ENCODE peak calls at places on chromosome 21, in five cellular contexts. E is stimulated activated CD4-positive, alpha-beta T cell treated with anti-CD3 and anti-CD28 coated beads, Interleukin-4, amount 100 ng/mL, for 4 hours; Z is HTR-8/SVneo; D is mesothelial cell of epicardium; L is ecto neural progenitor cell. H is an unnamed sample.
A peak's percentile ranks its signal among the peaks of the same experiment; 100 is the strongest.

GRCh38 chr21:41411449-41412089 is 14.5 kb upstream of the MX1 start:
- DNase-seq in E (no peak), Z (no peak), D (no peak), L (no peak), H (no peak)

GRCh38 chr21:46065215-46065992 is 32.5 kb upstream of the COL6A2 start:
- DNase-seq in E (no peak), Z (no peak), D (no peak), L (no peak), H (peak; percentile 31)

GRCh38 chr21:29243188-29243587 is 55.5 kb upstream of the BACH1 start:
- DNase-seq in E (no peak), Z (no peak), D (no peak), L (no peak), H (no peak)

GRCh38 chr21:42570841-42571387 is 57.3 kb downstream of the SLC37A1 start:
- DNase-seq in E (no peak), Z (no peak), D (no peak), L (peak; percentile 72), H (no peak)

GRCh38 chr21:31184462-31184861 is 146.2 kb upstream of the KRTAP19-8 start:
- DNase-seq in E (peak; percentile 82), Z (no peak), D (no peak), L (no peak), H (no peak)

GRCh38 chr21:37765501-37765900 is 150.8 kb downstream of the KCNJ6 start:
- DNase-seq in E (no peak), Z (no peak), D (no peak), L (no peak), H (no peak)

GRCh38 chr21:37532868-37533780 is 166.6 kb downstream of the DYRK1A start:
- DNase-seq in E (no peak), Z (peak; percentile 57), D (no peak), L (no peak), H (no peak)

GRCh38 chr21:37166733-37167132 is 93.7 kb downstream of the TTC3 start:
- DNase-seq in E (no peak), Z (peak; percentile 17), D (no peak), L (no peak), H (no peak)

GRCh38 chr21:26169611-26170470 is 729 bp downstream of the APP start:
- DNase-seq in E (peak; percentile 44), Z (peak; percentile 33), D (peak; percentile 64), L (peak; percentile 75), H (peak; percentile 37)

GRCh38 chr21:33644383-33645074 is 2.2 kb downstream of the ITSN1 start:
- DNase-seq in E (no peak), Z (no peak), D (no peak), L (no peak), H (no peak)

GRCh38 chr21:30257773-30258172 is 25.0 kb downstream of the KRTAP24-1 start:
- DNase-seq in E (no peak), Z (peak; percentile 3), D (no peak), L (no peak), H (peak; percentile 43)

GRCh38 chr21:46126321-46127238 is 28.7 kb downstream of the COL6A2 start:
- DNase-seq in E (peak; percentile 1), Z (no peak), D (peak; percentile 36), L (peak; percentile 40), H (no peak)

GRCh38 chr21:32777269-32777668 is 5.7 kb upstream of the PAXBP1 start:
- DNase-seq in E (no peak), Z (no peak), D (no peak), L (no peak), H (no peak)

GRCh38 chr21:14603202-14603601 is 57.1 kb upstream of the SAMSN1 start:
- DNase-seq in E (no peak), Z (peak; percentile 4), D (no peak), L (no peak), H (peak; percentile 18)

GRCh38 chr21:30289414-30289813 is at the start of gene KRTAP25-1:
- DNase-seq in E (no peak), Z (no peak), D (no peak), L (no peak), H (no peak)

GRCh38 chr21:17818158-17819113 is 720 bp downstream of the C21orf91 start:
- DNase-seq in E (peak; percentile 31), Z (no peak), D (peak; percentile 64), L (no peak), H (no peak)

GRCh38 chr21:21200939-21201610 is 202.9 kb downstream of the NCAM2 start:
- DNase-seq in E (no peak), Z (no peak), D (no peak), L (no peak), H (no peak)

GRCh38 chr21:41045534-41046268 is 122.3 kb upstream of the BACE2 start:
- DNase-seq in E (no peak), Z (no peak), D (peak; percentile 46), L (peak; percentile 60), H (no peak)

GRCh38 chr21:45981641-45982255 is at the start of gene COL6A1:
- DNase-seq in E (no peak), Z (peak; percentile 79), D (peak; percentile 52), L (peak; percentile 83), H (peak; percentile 49)

GRCh38 chr21:43597052-43597451 is 62.2 kb downstream of the HSF2BP start:
- DNase-seq in E (no peak), Z (peak; percentile 58), D (no peak), L (no peak), H (no peak)

GRCh38 chr21:26136686-26137085 is 33.9 kb downstream of the APP start:
- DNase-seq in E (no peak), Z (no peak), D (no peak), L (no peak), H (no peak)

GRCh38 chr21:35010450-35010849 is 38.7 kb downstream of the RUNX1 start:
- DNase-seq in E (no peak), Z (no peak), D (no peak), L (no peak), H (no peak)

GRCh38 chr21:46161800-46162592 is 6.6 kb upstream of the FTCD start:
- DNase-seq in E (no peak), Z (no peak), D (no peak), L (peak; percentile 41), H (no peak)

GRCh38 chr21:42165901-42166300 is 53.0 kb upstream of the ABCG1 start:
- DNase-seq in E (no peak), Z (no peak), D (no peak), L (peak; percentile 34), H (no peak)

GRCh38 chr21:27590271-27590670 is 623.4 kb upstream of the ADAMTS5 start:
- DNase-seq in E (no peak), Z (no peak), D (no peak), L (no peak), H (peak; percentile 21)

GRCh38 chr21:18549214-18549905 is 145.8 kb upstream of the TMPRSS15 start:
- DNase-seq in E (no peak), Z (peak; percentile 9), D (no peak), L (no peak), H (no peak)

GRCh38 chr21:46329796-46330195 is 5.8 kb downstream of the PCNT start:
- DNase-seq in E (no peak), Z (no peak), D (no peak), L (no peak), H (no peak)

GRCh38 chr21:34345091-34345871 is 18.5 kb upstream of the KCNE2 start:
- DNase-seq in E (no peak), Z (no peak), D (no peak), L (no peak), H (no peak)

GRCh38 chr21:34024382-34024693 is 49.0 kb upstream of the MRPS6 start:
- DNase-seq in E (no peak), Z (no peak), D (no peak), L (no peak), H (no peak)

GRCh38 chr21:39670741-39671140 is 58.0 kb downstream of the B3GALT5 start:
- DNase-seq in E (no peak), Z (no peak), D (no peak), L (no peak), H (no peak)

GRCh38 chr21:43340491-43341348 is 86.2 kb downstream of the SIK1 start:
- DNase-seq in E (no peak), Z (peak; percentile 86), D (peak; percentile 57), L (no peak), H (no peak)

GRCh38 chr21:34887729-34888568 is 161.2 kb downstream of the RUNX1 start:
- DNase-seq in E (peak; percentile 96), Z (peak; percentile 65), D (peak; percentile 65), L (peak; percentile 65), H (peak; percentile 73)

GRCh38 chr21:44993321-44994015 is 53.6 kb downstream of the SLX9 start:
- DNase-seq in E (no peak), Z (no peak), D (no peak), L (no peak), H (no peak)

GRCh38 chr21:45950740-45951515 is 30.6 kb upstream of the COL6A1 start:
- DNase-seq in E (no peak), Z (peak; percentile 66), D (no peak), L (peak; percentile 48), H (peak; percentile 34)

GRCh38 chr21:37393030-37393429 is 26.5 kb downstream of the DYRK1A start:
- DNase-seq in E (no peak), Z (no peak), D (no peak), L (no peak), H (no peak)

GRCh38 chr21:16162953-16163352 is 433.2 kb downstream of the USP25 start:
- DNase-seq in E (no peak), Z (no peak), D (no peak), L (no peak), H (no peak)

GRCh38 chr21:34354836-34355235 is 9.0 kb upstream of the KCNE2 start:
- DNase-seq in E (no peak), Z (no peak), D (no peak), L (no peak), H (no peak)

GRCh38 chr21:22885079-22885478 is 1886.9 kb downstream of the NCAM2 start:
- DNase-seq in E (no peak), Z (no peak), D (no peak), L (no peak), H (no peak)

GRCh38 chr21:31364265-31364945 is 20.3 kb upstream of the TIAM1 start:
- DNase-seq in E (peak; percentile 38), Z (no peak), D (no peak), L (no peak), H (no peak)